ENCODE peak calls at places on chromosomes 1 and 21, in four cellular contexts. K is OCI-LY7, N is IMR-90, E is lower lobe of right lung. H is an unnamed sample.

GRCh38 chr1:217881607-217882332 is 250.6 kb downstream of the SPATA17 start:
- DNase-seq in N (no peak), K (no peak), E (no peak), H (no peak)

GRCh38 chr1:80624682-80625081 is 1176.1 kb upstream of the ADGRL2 start:
- DNase-seq in K (no peak), E (no peak), N (no peak), H (no peak)

GRCh38 chr1:40045182-40045581 is 4.7 kb downstream of the CAP1 start:
- DNase-seq in N (peak; percentile 47), K (no peak), E (no peak), H (no peak)

GRCh38 chr1:158716335-158716734 is 4.2 kb downstream of the OR6K3 start:
- DNase-seq in K (no peak), E (no peak), N (peak; percentile 0), H (no peak)

GRCh38 chr1:13730751-13731482 is 30.9 kb downstream of the PRDM2 start:
- DNase-seq in N (peak; percentile 53), K (peak; percentile 97), E (peak; percentile 63), H (peak; percentile 89)

GRCh38 chr1:45009956-45010854 is 919 bp downstream of the HECTD3 start:
- DNase-seq in K (peak; percentile 31), E (peak; percentile 58), N (no peak), H (peak; percentile 29)

GRCh38 chr1:246780264-246780663 is 56.1 kb downstream of the SCCPDH start:
- DNase-seq in K (no peak), E (no peak), N (no peak), H (no peak)

GRCh38 chr21:41170442-41170841 is 2.5 kb downstream of the BACE2 start:
- DNase-seq in N (peak; percentile 34), K (peak; percentile 22), E (no peak), H (no peak)

GRCh38 chr1:22711591-22712501 is 1.2 kb downstream of the EPHB2 start:
- DNase-seq in K (no peak), N (peak; percentile 39), E (no peak), H (no peak)

GRCh38 chr1:93615201-93616150 is 66.2 kb downstream of the BCAR3 start:
- DNase-seq in K (no peak), N (peak; percentile 77), E (no peak), H (no peak)

GRCh38 chr21:29441651-29442050 is 142.9 kb downstream of the BACH1 start:
- DNase-seq in K (no peak), E (no peak), N (no peak), H (no peak)

GRCh38 chr1:67004176-67004575 is 49.8 kb downstream of the SLC35D1 start:
- DNase-seq in K (no peak), E (no peak), N (peak; percentile 13), H (no peak)

GRCh38 chr1:240768979-240769378 is 157.0 kb upstream of the GREM2 start:
- DNase-seq in K (no peak), E (no peak), N (no peak), H (no peak)

GRCh38 chr1:237270338-237270737 is 228.4 kb downstream of the RYR2 start:
- DNase-seq in E (no peak), N (no peak), K (no peak), H (no peak)

GRCh38 chr1:32716312-32717126 is 13.9 kb upstream of the SYNC start:
- DNase-seq in K (peak; percentile 85), N (no peak), E (peak; percentile 96), H (peak; percentile 24)

GRCh38 chr1:235415008-235415904 is 48.0 kb downstream of the TBCE start:
- DNase-seq in K (peak; percentile 77), N (peak; percentile 85), E (peak; percentile 73), H (peak; percentile 55)

GRCh38 chr21:32653326-32653901 is 41.2 kb upstream of the CFAP298 start:
- DNase-seq in K (peak; percentile 37), E (no peak), N (peak; percentile 10), H (no peak)

GRCh38 chr1:202255343-202255742 is 61.7 kb downstream of the LGR6 start:
- DNase-seq in E (no peak), N (peak; percentile 34), K (no peak), H (no peak)

GRCh38 chr1:229165327-229165726 is 105.6 kb upstream of the RAB4A start:
- DNase-seq in N (no peak), K (no peak), E (no peak), H (no peak)

GRCh38 chr21:32772281-32773047 is 909 bp upstream of the PAXBP1 start:
- DNase-seq in N (peak; percentile 20), K (peak; percentile 37), E (no peak), H (peak; percentile 46)

GRCh38 chr1:244083544-244083943 is 32.5 kb downstream of the ZBTB18 start:
- DNase-seq in N (no peak), E (no peak), K (no peak), H (no peak)

GRCh38 chr1:160993544-160993943 is 27.4 kb downstream of the F11R start:
- DNase-seq in E (no peak), K (peak; percentile 50), N (peak; percentile 77), H (no peak)

GRCh38 chr1:21220815-21221214 is 44.1 kb upstream of the EIF4G3 start:
- DNase-seq in E (no peak), K (no peak), N (peak; percentile 30), H (no peak)

GRCh38 chr1:238272145-238272544 is 381.4 kb upstream of the ZP4 start:
- DNase-seq in N (no peak), E (no peak), K (no peak), H (no peak)

GRCh38 chr1:61950418-61950817 is 208.1 kb downstream of the PATJ start:
- DNase-seq in E (no peak), K (no peak), N (no peak), H (no peak)

GRCh38 chr1:32337855-32338636 is 2.0 kb upstream of the MARCKSL1 start:
- DNase-seq in N (peak; percentile 31), K (no peak), E (peak; percentile 70), H (no peak)

GRCh38 chr1:162548170-162548569 is 13.4 kb upstream of the UAP1 start:
- DNase-seq in K (no peak), N (peak; percentile 54), E (no peak), H (no peak)

GRCh38 chr1:38804062-38804886 is 55.3 kb downstream of the RRAGC start:
- DNase-seq in K (no peak), E (no peak), N (no peak), H (no peak)

GRCh38 chr1:35864813-35865212 is 18.2 kb upstream of the AGO1 start:
- DNase-seq in K (no peak), N (no peak), E (no peak), H (no peak)

GRCh38 chr1:71312545-71312944 is 231.7 kb upstream of the ZRANB2 start:
- DNase-seq in E (no peak), K (no peak), N (no peak), H (no peak)

GRCh38 chr1:40162791-40163441 is 1.7 kb downstream of the RLF start:
- DNase-seq in N (peak; percentile 52), K (no peak), E (no peak), H (no peak)

GRCh38 chr1:173871500-173871899 is 3.3 kb downstream of the ZBTB37 start:
- DNase-seq in E (no peak), K (peak; percentile 29), N (no peak), H (no peak)

GRCh38 chr1:2194319-2194897 is at the start of gene FAAP20:
- DNase-seq in E (no peak), N (peak; percentile 54), K (peak; percentile 82), H (no peak)

GRCh38 chr1:155888481-155888880 is 22.7 kb downstream of the RIT1 start:
- DNase-seq in E (no peak), K (no peak), N (peak; percentile 55), H (no peak)

GRCh38 chr1:89602871-89603404 is 30.0 kb upstream of the LRRC8C start:
- DNase-seq in E (no peak), K (no peak), N (no peak), H (no peak)
- H3K4me1 ChIP-seq in E (peaks cover 6% of the 10 kb centered on the region), K (no peaks in the 10 kb centered on the region), N (peaks cover 3% of the 10 kb centered on the region), H (peaks cover 85% of the 10 kb centered on the region)

GRCh38 chr1:108606478-108606877 is 46.6 kb downstream of the EEIG2 start:
- DNase-seq in N (no peak), E (no peak), K (no peak), H (no peak)
- H3K27ac ChIP-seq in N (no peak overlapping the region), E (no peak overlapping the region), K (no peak overlapping the region), H (no peak overlapping the region)

GRCh38 chr1:86754265-86754974 is 50.0 kb downstream of the SH3GLB1 start:
- DNase-seq in N (no peak), E (no peak), K (no peak), H (no peak)
- H3K4me1 ChIP-seq in N (no peaks in the 10 kb centered on the region), E (peaks cover 15% of the 10 kb centered on the region), K (peaks cover 35% of the 10 kb centered on the region), H (no peaks in the 10 kb centered on the region)

DNA sequence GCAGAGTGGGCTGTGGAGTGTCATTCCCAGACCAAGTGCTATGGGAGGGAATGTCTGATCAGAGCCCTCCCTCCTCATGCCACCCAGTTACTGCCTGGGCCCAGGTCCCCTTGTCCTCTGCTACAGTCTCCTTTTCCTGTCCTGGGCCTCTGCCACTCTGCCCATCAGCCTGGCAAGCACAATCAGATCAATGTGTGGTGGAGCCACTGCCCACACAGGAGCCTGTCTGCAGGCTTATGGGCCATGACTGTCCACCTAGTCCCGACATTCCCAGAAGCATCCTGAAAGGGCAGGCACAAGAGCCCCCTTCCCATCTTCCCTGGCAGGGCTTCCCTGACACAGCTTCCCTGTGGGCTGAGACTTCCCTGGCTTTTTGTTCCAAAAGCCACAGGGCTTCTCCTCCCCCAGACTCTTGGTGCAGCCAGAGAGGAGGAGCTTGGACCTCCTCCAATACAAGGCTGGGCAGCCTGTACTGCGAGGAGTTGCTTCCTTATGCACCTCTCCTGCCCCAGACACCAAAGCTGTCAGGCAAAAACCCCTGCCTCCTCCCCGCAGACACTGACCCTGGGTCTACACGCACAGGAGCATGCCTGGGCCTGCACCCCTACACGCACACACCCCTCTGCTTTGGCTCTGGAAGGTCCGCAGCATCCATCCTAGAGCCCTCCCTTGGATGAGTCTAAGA is 29.2 kb upstream of the CNTN2 start:
- DNase-seq in E (no peak), N (no peak), K (no peak), H (no peak)
- H3K27ac ChIP-seq in E (no peak overlapping the region), N (no peak overlapping the region), K (no peak overlapping the region), H (no peak overlapping the region)

GRCh38 chr21:30563630-30564029 is 2.5 kb upstream of the KRTAP19-7 start:
- DNase-seq in N (no peak), K (no peak), E (no peak), H (no peak)
- H3K4me1 ChIP-seq in N (no peaks in the 10 kb centered on the region), K (no peaks in the 10 kb centered on the region), E (no peaks in the 10 kb centered on the region), H (no peaks in the 10 kb centered on the region)